ENCODE peak calls at places on chromosomes 11 and 22, in seven cellular contexts. N is AG04450; L is left ventricle myocardium inferior; S is breast epithelium; Q is HepG2; J is CD8-positive, alpha-beta T cell; T is HCT116. F is an unnamed sample. For H3K9me3, the result is how much of the 10 kb centered on the place peaks cover.

GRCh38 chr22:32674925-32675825 is 126.3 kb upstream of the TIMP3 start:
- DNase-seq in J (no peak), L (peak), Q (no peak), N (no peak), T (no peak), S (no peak), F (no peak)

GRCh38 chr11:69253028-69253427 is 40.9 kb upstream of the MYEOV start:
- DNase-seq in N (peak), J (no peak), T (peak), L (no peak), Q (no peak), S (peak), F (no peak)

GRCh38 chr11:129694538-129694937 is 121.1 kb upstream of the TMEM45B start:
- DNase-seq in T (no peak), L (no peak), J (no peak), N (no peak), Q (no peak), S (no peak), F (no peak)

GRCh38 chr11:76297143-76297542 is 83.8 kb downstream of the THAP12 start:
- DNase-seq in S (no peak), J (no peak), L (no peak), Q (no peak), T (no peak), N (no peak), F (no peak)

GRCh38 chr11:46895821-46896220 is 22.5 kb downstream of the LRP4 start:
- DNase-seq in T (no peak), L (peak), N (no peak), Q (no peak), S (peak), J (no peak), F (no peak)

GRCh38 chr11:69662021-69662698 is 13.0 kb downstream of the LTO1 start:
- DNase-seq in T (no peak), J (no peak), S (no peak), Q (no peak), L (no peak), N (no peak), F (peak)

GRCh38 chr11:66846671-66847091 is 3.4 kb downstream of the RCE1 start:
- DNase-seq in Q (no peak), T (no peak), L (no peak), S (no peak), J (no peak), N (no peak), F (no peak)

GRCh38 chr11:3879967-3880542 is 24.6 kb downstream of the STIM1 start:
- DNase-seq in T (no peak), L (no peak), N (no peak), Q (peak), J (no peak), S (no peak), F (no peak)

GRCh38 chr22:28379075-28379806 is 300.4 kb downstream of the TTC28 start:
- DNase-seq in T (no peak), S (no peak), J (no peak), N (no peak), L (no peak), Q (peak), F (no peak)

GRCh38 chr11:91248199-91248807 is 976.3 kb upstream of the FAT3 start:
- DNase-seq in J (no peak), T (peak), S (no peak), L (no peak), Q (peak), N (peak), F (no peak)

GRCh38 chr11:32792948-32793475 is 1.4 kb downstream of the CCDC73 start:
- DNase-seq in J (peak), N (no peak), S (no peak), L (peak), T (peak), Q (peak), F (no peak)

GRCh38 chr11:112369374-112369773 is 108.7 kb upstream of the PLET1 start:
- DNase-seq in N (no peak), L (no peak), Q (no peak), J (no peak), T (no peak), S (no peak), F (no peak)

GRCh38 chr11:95566151-95566670 is 223.4 kb downstream of the FAM76B start:
- DNase-seq in L (no peak), J (no peak), S (no peak), Q (no peak), N (no peak), T (no peak), F (no peak)

GRCh38 chr11:112543390-112543789 is 282.7 kb upstream of the PLET1 start:
- DNase-seq in S (no peak), N (no peak), J (no peak), L (no peak), T (no peak), Q (no peak), F (no peak)

GRCh38 chr11:77086521-77087472 is 15.8 kb upstream of the OMP start:
- DNase-seq in S (no peak), T (no peak), Q (peak), N (no peak), L (peak), J (no peak), F (peak)

GRCh38 chr22:46406349-46406748 is 70.8 kb downstream of the TRMU start:
- DNase-seq in J (no peak), S (no peak), L (peak), T (no peak), Q (no peak), N (no peak), F (no peak)

GRCh38 chr11:25838918-25839611 is 492.9 kb upstream of the ANO3 start:
- DNase-seq in L (no peak), S (no peak), J (no peak), Q (no peak), T (no peak), N (no peak), F (no peak)

GRCh38 chr11:81916459-81916858 is 817.2 kb downstream of the FAM181B start:
- DNase-seq in L (no peak), S (no peak), J (no peak), Q (no peak), T (no peak), N (no peak), F (no peak)

GRCh38 chr11:10638285-10638684 is 55.3 kb downstream of the IRAG1 start:
- DNase-seq in J (no peak), L (no peak), S (no peak), T (no peak), N (no peak), Q (no peak), F (no peak)

GRCh38 chr11:9799901-9800300 is 136.0 kb downstream of the SWAP70 start:
- DNase-seq in Q (no peak), J (no peak), T (no peak), S (no peak), L (no peak), N (no peak), F (no peak)

GRCh38 chr11:108718466-108718865 is 53.6 kb downstream of the DDX10 start:
- DNase-seq in Q (no peak), N (no peak), L (no peak), S (no peak), T (no peak), J (no peak), F (no peak)

GRCh38 chr11:108709741-108710140 is 44.9 kb downstream of the DDX10 start:
- DNase-seq in N (no peak), J (no peak), L (no peak), S (no peak), T (no peak), Q (no peak), F (no peak)

GRCh38 chr11:108708173-108708572 is 43.3 kb downstream of the DDX10 start:
- DNase-seq in J (no peak), Q (no peak), L (no peak), T (no peak), N (no peak), S (no peak), F (no peak)

GRCh38 chr11:108715239-108715638 is 50.4 kb downstream of the DDX10 start:
- DNase-seq in J (no peak), T (no peak), N (no peak), L (no peak), S (no peak), Q (peak), F (no peak)

DNA sequence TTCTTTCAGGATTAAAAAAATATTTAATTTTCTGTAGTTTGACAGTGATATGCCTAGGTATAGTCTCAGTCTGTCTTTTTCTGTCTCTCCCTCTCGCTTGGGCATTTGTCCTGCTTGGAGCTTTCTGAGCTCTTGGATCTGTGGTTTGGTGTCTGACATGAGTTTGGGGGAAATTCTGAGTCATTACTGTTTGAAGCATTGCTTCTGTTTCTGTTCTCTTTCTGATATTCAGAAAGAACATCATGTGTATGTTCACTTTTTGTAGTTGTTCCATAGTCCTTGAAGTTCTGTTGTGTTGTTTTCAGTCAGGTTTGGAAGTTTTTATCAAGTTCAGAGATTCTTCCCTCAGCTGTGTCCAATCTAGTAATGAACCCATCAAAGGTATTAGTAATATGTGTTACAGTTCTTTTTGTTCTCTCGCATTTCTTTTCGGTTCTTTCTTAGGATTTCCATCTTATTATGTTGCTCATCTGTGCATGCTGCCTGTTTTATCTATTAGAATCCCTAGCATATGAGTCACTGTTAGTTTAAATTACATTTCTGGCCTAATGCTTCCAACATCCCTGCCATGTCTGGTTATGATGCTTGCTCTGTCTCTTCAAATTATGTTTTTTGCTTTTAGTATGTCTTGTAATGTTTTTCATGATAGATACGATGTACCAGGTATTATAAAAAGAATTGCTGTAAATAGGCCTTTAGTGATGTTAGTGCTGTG is 48.4 kb downstream of the DDX10 start:
- DNase-seq in L (no peak), T (no peak), S (no peak), N (no peak), J (no peak), Q (no peak), F (no peak)
- TF ChIP-seq CTCF in L (no peak), T (no peak), S (no peak), N (no peak), J (no peak), Q (no peak), F (no peak)

DNA sequence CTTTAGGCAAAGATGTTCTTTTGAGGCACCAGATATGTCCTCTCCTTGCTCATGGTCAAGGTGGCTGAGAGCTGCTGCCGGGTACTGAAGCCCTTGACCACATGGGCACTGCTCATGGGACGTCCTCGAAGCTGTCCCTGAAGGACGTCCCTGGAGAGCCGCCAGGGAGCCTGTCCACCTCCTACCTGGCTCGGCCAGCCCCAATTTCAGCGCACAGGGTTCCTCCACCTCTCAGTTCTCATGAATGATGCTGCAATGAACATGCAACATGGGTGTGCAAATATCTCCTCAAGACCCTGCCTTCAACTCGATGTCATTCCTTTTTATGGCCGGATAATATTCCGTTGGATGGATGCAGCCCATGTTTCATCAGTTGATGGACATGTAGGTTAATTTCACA is 24.4 kb upstream of the TOLLIP start:
- DNase-seq in S (no peak), N (no peak), T (no peak), Q (no peak), J (no peak), L (no peak), F (no peak)
- H3K9me3 ChIP-seq in S (under half), N (under half), T (under half), Q (under half), J (under half), L (under half), F (under half)

GRCh38 chr11:63667993-63668392 is 3.2 kb downstream of the ATL3 start:
- DNase-seq in T (peak), S (no peak), L (no peak), J (no peak), N (peak), Q (no peak), F (no peak)
- H3K4me3 ChIP-seq in T (no peak), S (peak), L (no peak), J (no peak), N (peak), Q (no peak), F (no peak)

DNA sequence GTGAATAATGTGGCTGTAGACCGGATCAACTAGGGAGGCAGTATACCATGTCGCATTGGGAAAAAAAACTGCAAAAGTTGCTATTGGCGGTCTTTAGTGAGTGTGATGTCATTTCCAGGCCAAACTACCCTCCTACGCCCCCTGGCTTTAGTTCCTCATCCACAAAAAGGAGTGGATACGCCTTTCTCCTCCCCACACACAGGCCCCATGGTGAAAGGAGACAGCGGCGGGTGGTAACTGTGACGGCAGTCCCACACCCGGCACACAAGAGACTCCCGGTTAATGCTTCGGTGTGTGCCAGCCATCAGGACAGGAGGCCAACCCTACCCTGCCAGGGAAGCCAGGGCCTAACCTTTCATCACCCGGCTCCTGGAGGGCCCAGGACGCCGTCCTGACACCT is 11.0 kb downstream of the TP53I11 start:
- DNase-seq in N (no peak), T (no peak), S (no peak), J (no peak), Q (peak), L (peak), F (no peak)
- TF ChIP-seq CTCF in N (peak), T (no peak), S (no peak), J (no peak), Q (no peak), L (peak), F (no peak)

GRCh38 chr22:38261478-38261803 is 11.4 kb downstream of the TMEM184B start:
- DNase-seq in N (no peak), J (no peak), T (no peak), Q (no peak), S (no peak), L (no peak), F (no peak)
- H3K9me3 ChIP-seq in N (under half), J (under half), T (under half), Q (under half), S (under half), L (under half), F (under half)

GRCh38 chr11:37963440-37963839 is 1365.4 kb upstream of the RAG2 start:
- DNase-seq in Q (no peak), T (no peak), N (no peak), S (no peak), L (no peak), J (no peak), F (no peak)

GRCh38 chr11:37972691-37973090 is 1374.7 kb upstream of the RAG2 start:
- DNase-seq in N (no peak), S (no peak), J (no peak), L (no peak), Q (no peak), T (no peak), F (no peak)

GRCh38 chr11:37967635-37968034 is 1369.6 kb upstream of the RAG2 start:
- DNase-seq in T (no peak), N (no peak), S (no peak), Q (no peak), L (no peak), J (no peak), F (no peak)
- H3K4me3 ChIP-seq in T (no peak), N (no peak), S (no peak), Q (no peak), L (no peak), J (no peak), F (no peak)

GRCh38 chr22:39314251-39314971 is 5.0 kb downstream of the RPL3 start:
- DNase-seq in S (no peak), Q (no peak), T (no peak), L (no peak), J (no peak), N (no peak), F (no peak)
- TF ChIP-seq CTCF in S (no peak), Q (peak), T (no peak), L (peak), J (no peak), N (peak), F (no peak)

GRCh38 chr22:47674600-47674999 is 912.1 kb downstream of the TBC1D22A start:
- DNase-seq in L (no peak), N (no peak), J (no peak), S (no peak), T (no peak), Q (no peak), F (no peak)
- H3K9me3 ChIP-seq in L (under half), N (half or more), J (under half), S (under half), T (under half), Q (under half), F (under half)

DNA sequence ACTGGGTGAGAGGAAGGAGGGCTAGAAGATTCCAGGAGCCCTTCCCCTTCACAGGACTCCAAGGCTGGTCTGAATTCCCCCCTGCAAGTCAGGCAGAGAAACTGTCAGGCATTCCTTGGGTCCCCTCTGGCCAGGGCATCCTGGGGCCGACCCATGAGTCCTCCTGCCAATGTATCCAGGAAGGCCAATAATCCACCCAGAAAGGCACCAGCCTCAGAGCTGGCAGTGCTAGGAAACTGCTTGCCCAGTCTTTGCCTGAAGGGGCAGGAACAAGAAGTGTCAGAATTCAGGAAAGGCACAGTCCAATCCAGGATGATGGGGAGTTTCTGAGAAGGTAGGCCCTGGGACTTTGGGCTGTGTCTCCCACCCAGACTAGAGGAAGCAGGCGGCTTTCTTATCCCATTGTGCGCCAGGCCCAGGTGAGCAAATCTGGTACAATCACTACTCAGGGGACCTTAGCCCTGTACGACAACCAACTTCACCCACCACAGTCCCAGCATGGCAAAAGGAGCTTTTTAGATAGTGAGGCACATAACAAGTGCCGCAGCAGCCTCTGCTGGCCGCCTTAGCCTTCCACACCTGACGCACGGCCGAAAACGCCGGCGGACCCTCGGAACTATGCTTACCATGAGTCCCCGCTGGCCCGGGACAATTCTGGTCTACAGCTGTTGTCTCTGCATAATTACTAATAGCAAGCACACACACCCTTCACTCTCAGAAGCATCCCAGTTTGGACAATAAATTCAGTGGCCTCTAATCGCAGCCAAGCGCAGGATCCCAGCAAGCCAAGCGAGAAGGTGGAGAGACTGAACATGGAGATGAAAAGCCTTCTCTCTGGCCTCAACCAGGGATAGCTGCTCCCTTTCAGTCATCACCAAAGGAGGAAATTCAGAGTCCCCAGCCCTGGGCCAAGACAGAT is 40.7 kb downstream of the BUD13 start:
- DNase-seq in T (no peak), Q (no peak), S (no peak), N (no peak), L (no peak), J (no peak), F (peak)
- H3K4me3 ChIP-seq in T (no peak), Q (no peak), S (no peak), N (no peak), L (no peak), J (no peak), F (no peak)